ENCODE peak calls at places on chromosome 1, in five cellular contexts. One of them, this sample, is unnamed.

GRCh38 chr1:99005537-99005942 is 879 bp upstream of the PLPPR5 start:
- DNase-seq in IMR-90: no peak
- DNase-seq in H9: peak; percentile 42
- DNase-seq in H1: peak; percentile 51
- DNase-seq in trophoblast cell: no peak
- DNase-seq in this sample: peak; percentile 41

GRCh38 chr1:29322147-29322694 is 85.9 kb downstream of the PTPRU start:
- DNase-seq in IMR-90: no peak
- DNase-seq in H9: no peak
- DNase-seq in H1: no peak
- DNase-seq in trophoblast cell: no peak
- DNase-seq in this sample: no peak

GRCh38 chr1:196209265-196209664 is 399.0 kb downstream of the KCNT2 start:
- DNase-seq in IMR-90: no peak
- DNase-seq in H9: no peak
- DNase-seq in H1: no peak
- DNase-seq in trophoblast cell: no peak
- DNase-seq in this sample: no peak

GRCh38 chr1:31906557-31906956 is 31.6 kb downstream of the PTP4A2 start:
- DNase-seq in IMR-90: no peak
- DNase-seq in H9: no peak
- DNase-seq in H1: no peak
- DNase-seq in trophoblast cell: no peak
- DNase-seq in this sample: no peak

GRCh38 chr1:34631126-34631525 is 123.7 kb upstream of the GJB5 start:
- DNase-seq in IMR-90: no peak
- DNase-seq in H9: no peak
- DNase-seq in H1: no peak
- DNase-seq in trophoblast cell: no peak
- DNase-seq in this sample: no peak

GRCh38 chr1:92857817-92858216 is 26.0 kb downstream of the RPL5 start:
- DNase-seq in IMR-90: no peak
- DNase-seq in H9: no peak
- DNase-seq in H1: no peak
- DNase-seq in trophoblast cell: no peak
- DNase-seq in this sample: no peak

GRCh38 chr1:75115654-75116053 is 18.5 kb upstream of the LHX8 start:
- DNase-seq in IMR-90: no peak
- DNase-seq in H9: no peak
- DNase-seq in H1: no peak
- DNase-seq in trophoblast cell: no peak
- DNase-seq in this sample: no peak

GRCh38 chr1:93620841-93621210 is 60.8 kb downstream of the BCAR3 start:
- DNase-seq in IMR-90: no peak
- DNase-seq in H9: peak; percentile 68
- DNase-seq in H1: no peak
- DNase-seq in trophoblast cell: no peak
- DNase-seq in this sample: no peak

GRCh38 chr1:13764933-13765332 is 64.9 kb downstream of the PRDM2 start:
- DNase-seq in IMR-90: no peak
- DNase-seq in H9: peak; percentile 61
- DNase-seq in H1: no peak
- DNase-seq in trophoblast cell: no peak
- DNase-seq in this sample: no peak

GRCh38 chr1:192974701-192975100 is 84.5 kb downstream of the UCHL5 start:
- DNase-seq in IMR-90: peak; percentile 21
- DNase-seq in H9: no peak
- DNase-seq in H1: no peak
- DNase-seq in trophoblast cell: peak; percentile 1
- DNase-seq in this sample: no peak

GRCh38 chr1:78339490-78339889 is 151.3 kb upstream of the PTGFR start:
- DNase-seq in IMR-90: peak; percentile 80
- DNase-seq in H9: no peak
- DNase-seq in H1: no peak
- DNase-seq in trophoblast cell: no peak
- DNase-seq in this sample: no peak

GRCh38 chr1:14061204-14061603 is 361.2 kb downstream of the PRDM2 start:
- DNase-seq in IMR-90: no peak
- DNase-seq in H9: no peak
- DNase-seq in H1: no peak
- DNase-seq in trophoblast cell: no peak
- DNase-seq in this sample: no peak

GRCh38 chr1:2043886-2044285 is 6.3 kb upstream of the PRKCZ start:
- DNase-seq in IMR-90: no peak
- DNase-seq in H9: no peak
- DNase-seq in H1: no peak
- DNase-seq in trophoblast cell: no peak
- DNase-seq in this sample: no peak

GRCh38 chr1:111649648-111650047 is 30.1 kb downstream of the RAP1A start:
- DNase-seq in IMR-90: no peak
- DNase-seq in H9: no peak
- DNase-seq in H1: no peak
- DNase-seq in trophoblast cell: peak; percentile 49
- DNase-seq in this sample: no peak

GRCh38 chr1:165644064-165644735 is 13.2 kb downstream of the MGST3 start:
- DNase-seq in IMR-90: peak; percentile 31
- DNase-seq in H9: no peak
- DNase-seq in H1: no peak
- DNase-seq in trophoblast cell: no peak
- DNase-seq in this sample: no peak

GRCh38 chr1:61109158-61109557 is 26.8 kb downstream of the NFIA start:
- DNase-seq in IMR-90: no peak
- DNase-seq in H9: no peak
- DNase-seq in H1: no peak
- DNase-seq in trophoblast cell: no peak
- DNase-seq in this sample: no peak

GRCh38 chr1:91732291-91732953 is 153.5 kb downstream of the TGFBR3 start:
- DNase-seq in IMR-90: peak; percentile 91
- DNase-seq in H9: no peak
- DNase-seq in H1: no peak
- DNase-seq in trophoblast cell: no peak
- DNase-seq in this sample: no peak

GRCh38 chr1:219670426-219671149 is 57.7 kb upstream of the ZC3H11B start:
- DNase-seq in IMR-90: no peak
- DNase-seq in H9: no peak
- DNase-seq in H1: no peak
- DNase-seq in trophoblast cell: no peak
- DNase-seq in this sample: no peak

GRCh38 chr1:225652726-225653462 is at the start of gene ENAH:
- DNase-seq in IMR-90: peak; percentile 76
- DNase-seq in H9: peak; percentile 84
- DNase-seq in H1: peak; percentile 83
- DNase-seq in trophoblast cell: peak; percentile 47
- DNase-seq in this sample: peak; percentile 82
- H3K14ac ChIP-seq in IMR-90: peak within 1 kb of the TSS; percentile 89
- H3K14ac ChIP-seq in H9: peak within 1 kb of the TSS; percentile 97
- H3K14ac ChIP-seq in H1: peak within 1 kb of the TSS; percentile 82
- H3K14ac ChIP-seq in trophoblast cell: peak within 1 kb of the TSS; percentile 96
- H3K14ac ChIP-seq in this sample: no peak within 1 kb of the TSS

GRCh38 chr1:180080439-180080838 is 74.2 kb upstream of the QSOX1 start:
- DNase-seq in IMR-90: no peak
- DNase-seq in H9: no peak
- DNase-seq in H1: no peak
- DNase-seq in trophoblast cell: no peak
- DNase-seq in this sample: no peak
- H2AFZ ChIP-seq in IMR-90: no peak overlapping the region
- H2AFZ ChIP-seq in H9: no peak overlapping the region
- H2AFZ ChIP-seq in H1: no peak overlapping the region
- H2AFZ ChIP-seq in trophoblast cell: no peak overlapping the region
- H2AFZ ChIP-seq in this sample: no peak overlapping the region

GRCh38 chr1:163443863-163444262 is 122.1 kb downstream of the NUF2 start:
- DNase-seq in IMR-90: no peak
- DNase-seq in H9: no peak
- DNase-seq in H1: no peak
- DNase-seq in trophoblast cell: no peak
- DNase-seq in this sample: no peak
- H3K14ac ChIP-seq in IMR-90: no peak overlapping the region
- H3K14ac ChIP-seq in H9: no peak overlapping the region
- H3K14ac ChIP-seq in H1: no peak overlapping the region
- H3K14ac ChIP-seq in trophoblast cell: no peak overlapping the region
- H3K14ac ChIP-seq in this sample: no peak overlapping the region

DNA sequence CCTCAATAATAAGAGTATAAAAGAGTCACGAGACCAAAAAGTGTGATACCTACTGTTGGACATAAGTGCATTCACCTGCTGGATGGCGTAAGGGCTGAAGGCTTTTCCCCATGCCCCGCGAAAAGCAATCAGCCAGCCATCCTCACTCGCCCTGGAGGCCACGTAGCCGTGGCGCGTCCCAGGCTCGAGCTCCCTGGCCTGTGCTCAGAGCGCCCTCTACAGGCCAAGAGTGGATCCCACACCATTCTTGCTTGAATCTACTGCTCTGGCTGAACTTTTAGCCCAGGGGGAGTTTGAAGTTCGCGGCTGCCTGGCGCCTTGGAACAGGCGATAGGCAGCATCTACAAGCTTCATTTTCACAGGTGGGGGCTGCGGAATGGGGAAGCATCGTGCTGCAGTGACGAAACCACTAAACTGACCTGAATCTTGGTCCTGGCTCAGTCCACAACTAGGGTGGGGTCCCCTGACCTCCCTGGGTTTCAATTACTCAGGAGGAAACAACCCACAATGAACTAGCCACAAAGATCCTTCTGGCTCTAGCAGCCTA is 70.3 kb upstream of the SERBP1 start:
- DNase-seq in IMR-90: peak; percentile 74
- DNase-seq in H9: peak; percentile 94
- DNase-seq in H1: peak; percentile 94
- DNase-seq in trophoblast cell: peak; percentile 91
- DNase-seq in this sample: peak; percentile 89
- H2AFZ ChIP-seq in IMR-90: peak overlapping the region; percentile 76
- H2AFZ ChIP-seq in H9: no peak overlapping the region
- H2AFZ ChIP-seq in H1: no peak overlapping the region
- H2AFZ ChIP-seq in trophoblast cell: no peak overlapping the region
- H2AFZ ChIP-seq in this sample: peak overlapping the region; percentile 74

GRCh38 chr1:42456754-42457089 is 379 bp downstream of the PPCS start:
- DNase-seq in IMR-90: peak; percentile 50
- DNase-seq in H9: peak; percentile 70
- DNase-seq in H1: no peak
- DNase-seq in trophoblast cell: peak; percentile 77
- DNase-seq in this sample: no peak

GRCh38 chr1:42453386-42453785 is 2.4 kb downstream of the ZMYND12 start:
- DNase-seq in IMR-90: no peak
- DNase-seq in H9: no peak
- DNase-seq in H1: no peak
- DNase-seq in trophoblast cell: no peak
- DNase-seq in this sample: no peak

GRCh38 chr1:42454409-42454808 is 1.4 kb downstream of the ZMYND12 start:
- DNase-seq in IMR-90: no peak
- DNase-seq in H9: no peak
- DNase-seq in H1: no peak
- DNase-seq in trophoblast cell: peak; percentile 24
- DNase-seq in this sample: no peak

DNA sequence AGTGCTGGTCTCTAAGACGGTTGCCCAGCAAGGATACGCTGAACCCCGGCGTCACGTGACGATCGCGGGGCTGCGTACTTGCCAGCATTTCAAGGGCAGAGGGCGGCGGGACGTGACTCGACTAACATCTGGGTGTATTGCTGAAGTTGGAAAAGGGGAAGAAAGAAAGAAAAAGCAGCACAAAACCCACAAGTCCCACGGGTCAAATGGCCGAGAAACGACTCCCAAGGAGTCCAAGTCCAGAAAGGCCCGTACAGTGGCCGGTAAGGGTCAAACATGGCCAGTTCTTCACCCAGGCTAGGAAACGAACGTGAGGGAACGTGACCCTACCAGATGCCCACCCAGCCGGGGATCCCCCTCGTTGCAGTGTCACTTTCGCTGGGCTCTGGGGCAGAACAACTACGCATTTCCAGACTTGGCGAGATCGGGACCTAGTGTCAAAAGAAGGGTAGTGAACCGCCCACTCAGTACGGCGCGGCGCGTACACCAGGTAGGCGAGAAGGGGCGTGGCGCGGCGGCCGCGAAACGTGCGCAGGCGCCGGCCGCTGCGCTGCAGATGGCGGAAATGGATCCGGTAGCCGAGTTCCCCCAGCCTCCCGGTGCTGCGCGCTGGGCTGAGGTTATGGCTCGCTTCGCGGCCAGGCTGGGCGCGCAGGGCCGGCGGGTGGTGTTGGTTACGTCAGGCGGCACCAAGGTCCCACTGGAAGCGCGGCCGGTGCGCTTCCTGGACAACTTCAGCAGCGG is at the start of the genes PPCS and ZMYND12:
- DNase-seq in IMR-90: peak; percentile 76
- DNase-seq in H9: peak; percentile 87
- DNase-seq in H1: peak; percentile 86
- DNase-seq in trophoblast cell: peak; percentile 83
- DNase-seq in this sample: peak; percentile 78
- H3K14ac ChIP-seq in IMR-90: peak within 1 kb of the TSS; percentile 90
- H3K14ac ChIP-seq in H9: peak within 1 kb of the TSS; percentile 49
- H3K14ac ChIP-seq in H1: no peak within 1 kb of the TSS
- H3K14ac ChIP-seq in trophoblast cell: peak within 1 kb of the TSS; percentile 92
- H3K14ac ChIP-seq in this sample: peak within 1 kb of the TSS; percentile 83

DNA sequence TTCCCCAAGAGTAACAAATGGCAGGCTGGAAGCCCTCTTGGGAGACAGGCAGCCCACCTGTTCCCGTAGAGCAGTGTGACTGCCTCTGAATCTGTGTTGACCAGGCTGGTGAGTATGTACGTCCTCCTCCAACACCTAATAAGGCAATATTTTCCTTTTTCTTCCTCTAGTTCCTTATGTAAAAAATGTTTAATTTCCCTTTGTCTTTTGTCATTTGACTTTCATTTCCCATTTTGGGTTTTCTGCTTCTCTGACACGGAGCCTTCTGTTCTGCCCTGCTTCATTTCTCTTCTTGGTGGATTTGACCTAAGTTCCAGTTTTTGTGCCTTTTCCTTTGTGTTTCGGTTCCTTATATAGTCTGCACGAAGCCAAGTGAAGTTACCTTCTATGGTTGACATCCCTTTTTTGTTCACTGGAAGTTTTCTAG is 65.8 kb upstream of the ATF3 start:
- DNase-seq in IMR-90: no peak
- DNase-seq in H9: no peak
- DNase-seq in H1: no peak
- DNase-seq in trophoblast cell: no peak
- DNase-seq in this sample: no peak
- H2AFZ ChIP-seq in IMR-90: no peak overlapping the region
- H2AFZ ChIP-seq in H9: no peak overlapping the region
- H2AFZ ChIP-seq in H1: peak overlapping the region; percentile 31
- H2AFZ ChIP-seq in trophoblast cell: no peak overlapping the region
- H2AFZ ChIP-seq in this sample: no peak overlapping the region

This sample was measured in neuronal stem cell.